ENCODE peak calls at places on chromosomes 13 and 19, in ten cellular contexts. D is body of pancreas, L is neural progenitor cell, I is tibial nerve, C is right atrium auricular region, M is IMR-90, H is GM23338, O is tibial artery, J is hepatocyte, Q is spleen. K is an unnamed sample.

GRCh38 chr13:96020155-96020575 is 33.0 kb downstream of the UGGT2 start:
- DNase-seq in D (peak; percentile 82), L (peak; percentile 79), I (no peak), C (no peak), M (peak; percentile 67), H (peak; percentile 74), O (no peak), J (peak; percentile 80), Q (no peak), K (peak; percentile 61)

GRCh38 chr19:51354103-51354741 is 12.0 kb downstream of the ETFB start:
- DNase-seq in D (no peak), L (peak; percentile 56), I (no peak), C (no peak), M (no peak), H (no peak), O (no peak), J (peak; percentile 55), Q (no peak), K (peak; percentile 72)

GRCh38 chr13:40164137-40164536 is 502.3 kb downstream of the FOXO1 start:
- DNase-seq in D (no peak), L (no peak), I (no peak), C (no peak), M (no peak), H (no peak), O (peak; percentile 39), J (peak; percentile 36), Q (no peak), K (no peak)

GRCh38 chr13:113591750-113592149 is 7.2 kb downstream of the TFDP1 start:
- DNase-seq in D (no peak), L (no peak), I (no peak), C (no peak), M (no peak), H (no peak), O (no peak), J (no peak), Q (peak; percentile 48), K (no peak)

GRCh38 chr13:85508683-85509329 is 290.4 kb downstream of the SLITRK6 start:
- DNase-seq in D (no peak), L (no peak), I (no peak), C (no peak), M (no peak), H (peak; percentile 46), O (peak; percentile 34), J (no peak), Q (peak; percentile 61), K (no peak)

GRCh38 chr19:18647807-18648206 is 11.0 kb downstream of the KLHL26 start:
- DNase-seq in D (no peak), L (no peak), I (no peak), C (no peak), M (no peak), H (no peak), O (no peak), J (no peak), Q (no peak), K (no peak)

GRCh38 chr13:93932901-93933300 is 546.6 kb downstream of the DCT start:
- DNase-seq in D (no peak), L (no peak), I (no peak), C (no peak), M (no peak), H (no peak), O (no peak), J (no peak), Q (no peak), K (no peak)

GRCh38 chr13:111217661-111218060 is 102.6 kb downstream of the ARHGEF7 start:
- DNase-seq in D (peak; percentile 33), L (no peak), I (no peak), C (no peak), M (no peak), H (no peak), O (no peak), J (no peak), Q (peak; percentile 88), K (no peak)

GRCh38 chr13:70415141-70415540 is 306.9 kb upstream of the KLHL1 start:
- DNase-seq in D (no peak), L (no peak), I (no peak), C (no peak), M (no peak), H (no peak), O (no peak), J (peak; percentile 22), Q (no peak), K (no peak)

GRCh38 chr13:32036762-32037161 is 5.2 kb downstream of the FRY start:
- DNase-seq in D (no peak), L (no peak), I (no peak), C (no peak), M (no peak), H (no peak), O (no peak), J (no peak), Q (no peak), K (no peak)

GRCh38 chr19:17931532-17932191 is 1.2 kb upstream of the CCDC124 start:
- DNase-seq in D (no peak), L (peak; percentile 86), I (no peak), C (no peak), M (no peak), H (peak; percentile 94), O (no peak), J (peak; percentile 53), Q (no peak), K (no peak)

DNA sequence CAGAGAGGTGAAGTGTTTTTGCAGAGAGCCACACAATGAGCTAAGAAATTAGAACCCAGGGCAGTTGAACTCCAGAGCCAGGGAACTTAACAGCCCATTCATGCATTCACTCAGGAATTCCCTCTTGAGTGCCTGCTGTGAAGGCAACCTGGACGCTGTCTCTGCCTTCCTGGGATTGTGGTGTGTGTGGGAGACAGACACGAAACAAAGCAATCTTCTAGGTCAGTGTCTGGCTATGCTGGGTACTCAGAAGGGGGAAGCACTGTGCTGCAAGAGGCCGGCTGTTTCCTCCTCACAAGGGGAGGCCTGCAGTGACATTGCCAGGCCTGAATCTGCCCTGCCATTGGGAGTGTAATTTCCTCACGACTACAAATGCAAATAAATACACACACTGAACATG is 9.7 kb downstream of the BCKDHA start:
- DNase-seq in D (peak; percentile 46), L (peak; percentile 48), I (no peak), C (no peak), M (no peak), H (peak; percentile 53), O (peak; percentile 35), J (no peak), Q (no peak), K (no peak)
- H3K4me1 ChIP-seq in D (peaks cover 54% of the 10 kb centered on the region), L (no peaks in the 10 kb centered on the region), I (peaks cover 9% of the 10 kb centered on the region), C (peaks cover 50% of the 10 kb centered on the region), M (peaks cover 4% of the 10 kb centered on the region), H (no peaks in the 10 kb centered on the region), O (peaks cover 8% of the 10 kb centered on the region), J (peaks cover 12% of the 10 kb centered on the region), Q (peaks cover 60% of the 10 kb centered on the region), K (peaks cover 15% of the 10 kb centered on the region)

GRCh38 chr13:98188544-98189166 is 11.6 kb upstream of the RNF113B start:
- DNase-seq in D (no peak), L (no peak), I (no peak), C (no peak), M (no peak), H (no peak), O (no peak), J (no peak), Q (no peak), K (no peak)

GRCh38 chr13:98189841-98190505 is 12.9 kb upstream of the RNF113B start:
- DNase-seq in D (no peak), L (no peak), I (no peak), C (no peak), M (no peak), H (no peak), O (no peak), J (no peak), Q (no peak), K (no peak)

GRCh38 chr13:98195054-98195791 is 18.2 kb upstream of the RNF113B start:
- DNase-seq in D (no peak), L (no peak), I (no peak), C (no peak), M (no peak), H (no peak), O (no peak), J (no peak), Q (no peak), K (no peak)

GRCh38 chr13:98190889-98191444 is 13.9 kb upstream of the RNF113B start:
- DNase-seq in D (no peak), L (no peak), I (no peak), C (no peak), M (no peak), H (no peak), O (no peak), J (no peak), Q (no peak), K (no peak)

GRCh38 chr13:98192008-98192407 is 14.9 kb upstream of the RNF113B start:
- DNase-seq in D (no peak), L (no peak), I (no peak), C (no peak), M (no peak), H (no peak), O (no peak), J (no peak), Q (no peak), K (no peak)
- H3K4me1 ChIP-seq in D (peaks cover 57% of the 10 kb centered on the region), L (no peaks in the 10 kb centered on the region), I (no peaks in the 10 kb centered on the region), C (peaks cover 36% of the 10 kb centered on the region), M (peaks cover 28% of the 10 kb centered on the region), H (peaks cover 33% of the 10 kb centered on the region), O (peaks cover 55% of the 10 kb centered on the region), J (peaks cover 6% of the 10 kb centered on the region), Q (peaks cover 21% of the 10 kb centered on the region), K (no peaks in the 10 kb centered on the region)

DNA sequence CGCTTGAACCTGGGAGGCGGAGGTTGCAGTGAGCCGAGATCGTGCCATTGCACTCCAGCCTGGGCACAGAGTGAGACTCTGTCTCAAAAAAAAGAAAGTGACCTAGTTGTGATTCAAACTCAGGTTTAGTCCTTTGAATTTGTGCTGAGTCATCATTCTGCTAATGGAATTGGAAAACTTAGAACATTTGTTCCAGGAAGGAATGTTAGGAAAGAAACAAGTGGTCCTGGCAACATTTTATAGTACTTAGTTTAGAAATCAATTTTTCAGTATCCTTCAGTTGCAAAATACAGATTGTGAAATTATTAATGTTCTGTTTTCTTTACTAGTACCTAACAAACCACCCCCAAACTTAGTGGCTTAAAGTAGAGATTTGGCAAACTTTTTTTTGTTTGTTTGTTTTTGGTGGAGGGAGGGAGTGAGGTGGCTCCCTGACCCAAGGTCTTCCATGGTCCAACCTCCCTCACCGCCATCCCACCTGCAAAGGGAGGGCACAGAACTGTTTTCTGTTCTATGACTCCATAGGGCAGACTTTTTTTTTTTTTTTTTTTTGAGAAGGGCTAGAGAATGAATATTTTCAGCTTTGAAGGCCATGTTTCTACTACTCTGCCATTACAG is 9.2 kb upstream of the SULT2A1 start:
- DNase-seq in D (no peak), L (no peak), I (no peak), C (no peak), M (no peak), H (no peak), O (no peak), J (no peak), Q (no peak), K (no peak)
- H3K4me1 ChIP-seq in D (peaks cover 12% of the 10 kb centered on the region), L (peaks cover 7% of the 10 kb centered on the region), I (no peaks in the 10 kb centered on the region), C (no peaks in the 10 kb centered on the region), M (no peaks in the 10 kb centered on the region), H (no peaks in the 10 kb centered on the region), O (no peaks in the 10 kb centered on the region), J (peaks cover 16% of the 10 kb centered on the region), Q (no peaks in the 10 kb centered on the region), K (no peaks in the 10 kb centered on the region)

DNA sequence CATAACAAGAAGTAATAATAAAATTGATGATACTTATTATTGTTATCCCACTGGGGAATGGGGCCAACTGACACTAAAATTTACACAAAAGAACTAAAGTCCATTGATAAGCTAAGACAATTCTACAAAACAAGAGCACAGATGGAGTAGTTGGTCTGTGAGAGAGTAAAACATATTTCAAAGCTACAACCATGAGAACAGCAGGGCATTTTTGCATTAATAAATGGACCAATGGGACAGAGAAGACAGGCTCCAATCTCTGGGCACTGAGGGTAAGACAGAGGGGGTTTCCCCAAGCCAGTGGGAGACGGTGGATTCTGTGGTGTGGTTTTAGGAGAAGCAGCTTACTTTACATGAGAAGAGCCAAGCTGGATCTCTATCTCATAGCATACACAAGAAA is 14.4 kb downstream of the KANK2 start:
- DNase-seq in D (no peak), L (no peak), I (no peak), C (no peak), M (no peak), H (no peak), O (no peak), J (no peak), Q (no peak), K (no peak)
- H3K4me1 ChIP-seq in D (peaks cover 31% of the 10 kb centered on the region), L (no peaks in the 10 kb centered on the region), I (peaks cover 18% of the 10 kb centered on the region), C (peaks cover 58% of the 10 kb centered on the region), M (peaks cover 1% of the 10 kb centered on the region), H (no peaks in the 10 kb centered on the region), O (peaks cover 98% of the 10 kb centered on the region), J (no peaks in the 10 kb centered on the region), Q (peaks cover 24% of the 10 kb centered on the region), K (no peaks in the 10 kb centered on the region)

K was measured in Caco-2.